ENCODE peak calls at places on chromosome 2, in eight cellular contexts. E, Z, Q, C, F, W, H and X are unnamed samples.

GRCh38 chr2:164837807-164838206 is 3.8 kb downstream of the COBLL1 start:
- DNase-seq in H (no peak), F (no peak), Z (no peak), W (no peak), Q (no peak), E (no peak), C (no peak), X (no peak)

GRCh38 chr2:9975805-9976447 is 24.4 kb downstream of the GRHL1 start:
- DNase-seq in Z (no peak), H (no peak), C (peak), F (no peak), E (no peak), W (no peak), Q (no peak), X (no peak)

GRCh38 chr2:45244928-45245327 is 235.7 kb upstream of the SIX2 start:
- DNase-seq in E (no peak), Z (no peak), F (no peak), H (no peak), C (no peak), W (no peak), Q (no peak), X (no peak)

GRCh38 chr2:29462293-29462692 is 347.1 kb downstream of the CLIP4 start:
- DNase-seq in W (no peak), H (no peak), E (no peak), Z (no peak), C (no peak), Q (no peak), F (no peak), X (no peak)

GRCh38 chr2:130135692-130136541 is 6.9 kb upstream of the POTEF start:
- DNase-seq in Q (no peak), H (no peak), W (no peak), Z (no peak), F (no peak), E (peak), C (no peak), X (no peak)

GRCh38 chr2:103664690-103665089 is 902.9 kb downstream of the TMEM182 start:
- DNase-seq in H (no peak), F (no peak), W (no peak), C (no peak), Z (no peak), E (peak), Q (no peak), X (no peak)

GRCh38 chr2:105950521-105951389 is 206.0 kb downstream of the NCK2 start:
- DNase-seq in F (no peak), E (peak), Q (no peak), Z (no peak), C (no peak), W (no peak), H (no peak), X (no peak)

GRCh38 chr2:36246320-36246990 is 109.1 kb upstream of the CRIM1 start:
- DNase-seq in Z (no peak), H (no peak), Q (no peak), W (no peak), F (no peak), E (no peak), C (no peak), X (peak)

GRCh38 chr2:112920923-112921532 is 10.1 kb downstream of the IL37 start:
- DNase-seq in Q (no peak), F (no peak), C (peak), Z (no peak), H (no peak), W (no peak), E (peak), X (no peak)

GRCh38 chr2:36912692-36913091 is 53.6 kb downstream of the STRN start:
- DNase-seq in C (no peak), E (no peak), W (no peak), Z (no peak), H (no peak), Q (no peak), F (no peak), X (no peak)

GRCh38 chr2:241208058-241208457 is 19.6 kb downstream of the ANO7 start:
- DNase-seq in W (no peak), Q (no peak), E (no peak), C (no peak), F (no peak), Z (peak), H (no peak), X (no peak)

GRCh38 chr2:241545113-241545512 is 13.4 kb upstream of the BOK start:
- DNase-seq in E (peak), F (no peak), Q (no peak), H (no peak), Z (no peak), C (no peak), W (no peak), X (no peak)

GRCh38 chr2:149200109-149200520 is 130.3 kb upstream of the LYPD6 start:
- DNase-seq in Z (no peak), E (no peak), F (no peak), W (no peak), Q (no peak), C (no peak), H (no peak), X (no peak)

GRCh38 chr2:207334309-207334630 is 168.5 kb upstream of the KLF7 start:
- DNase-seq in W (peak), Z (no peak), H (no peak), C (no peak), F (no peak), E (no peak), Q (no peak), X (no peak)

GRCh38 chr2:170873035-170873692 is 55.9 kb upstream of the GORASP2 start:
- DNase-seq in W (peak), F (peak), C (peak), Z (peak), H (peak), Q (peak), E (peak), X (peak)

GRCh38 chr2:24918326-24919099 is 1.5 kb downstream of the ADCY3 start:
- DNase-seq in C (no peak), F (no peak), W (no peak), Z (no peak), Q (peak), E (no peak), H (no peak), X (no peak)

GRCh38 chr2:99399795-99400194 is 62.6 kb downstream of the EIF5B start:
- DNase-seq in F (no peak), W (no peak), Q (no peak), E (no peak), Z (no peak), H (no peak), C (no peak), X (no peak)

GRCh38 chr2:99399063-99399462 is 61.9 kb downstream of the EIF5B start:
- DNase-seq in Q (no peak), Z (no peak), E (no peak), W (no peak), H (peak), C (no peak), F (no peak), X (no peak)

GRCh38 chr2:99397251-99397920 is 60.2 kb downstream of the EIF5B start:
- DNase-seq in Z (peak), W (no peak), F (no peak), H (no peak), E (no peak), Q (no peak), C (no peak), X (no peak)

GRCh38 chr2:99395589-99396130 is 58.5 kb downstream of the EIF5B start:
- DNase-seq in H (no peak), C (no peak), W (no peak), Q (no peak), F (no peak), Z (no peak), E (no peak), X (no peak)

DNA sequence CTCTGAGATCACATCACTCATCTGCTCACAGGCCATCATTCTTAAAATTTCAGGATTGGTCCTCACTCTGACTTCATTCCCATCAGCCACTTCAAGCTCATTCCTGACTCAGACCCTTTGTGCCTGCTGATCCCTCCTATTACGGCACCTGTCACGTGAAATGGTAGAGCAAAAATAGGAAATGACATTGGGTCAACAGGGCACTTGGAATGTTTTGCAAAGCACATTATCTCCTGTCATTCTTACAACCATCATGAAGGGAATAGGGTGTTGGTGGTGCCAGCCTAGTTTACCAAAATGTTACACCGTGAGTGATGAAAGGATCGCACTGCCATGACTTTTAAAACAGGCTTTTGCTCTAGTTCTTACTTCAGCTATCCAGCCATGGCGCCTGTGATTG is 61.1 kb downstream of the EIF5B start:
- DNase-seq in W (no peak), Q (no peak), H (no peak), E (no peak), Z (no peak), C (no peak), F (no peak), X (no peak)
- H3K27ac ChIP-seq in W (no peak), Q (no peak), H (no peak), E (no peak), Z (peak), C (no peak), F (no peak), X (no peak)

GRCh38 chr2:142220239-142220638 is 89.4 kb upstream of the LRP1B start:
- DNase-seq in Q (no peak), C (no peak), H (peak), E (no peak), Z (no peak), F (no peak), W (no peak), X (no peak)

GRCh38 chr2:142217804-142218203 is 87.0 kb upstream of the LRP1B start:
- DNase-seq in F (no peak), Z (no peak), W (no peak), H (no peak), C (no peak), Q (no peak), E (no peak), X (no peak)

GRCh38 chr2:142220901-142221300 is 90.1 kb upstream of the LRP1B start:
- DNase-seq in C (no peak), E (no peak), Q (no peak), W (no peak), H (no peak), F (no peak), Z (no peak), X (no peak)

GRCh38 chr2:142222715-142223114 is 91.9 kb upstream of the LRP1B start:
- DNase-seq in H (no peak), E (no peak), Q (no peak), W (no peak), F (no peak), Z (no peak), C (no peak), X (no peak)

GRCh38 chr2:142218471-142218870 is 87.7 kb upstream of the LRP1B start:
- DNase-seq in E (no peak), W (no peak), H (no peak), Q (no peak), F (no peak), Z (no peak), C (peak), X (no peak)
- H3K27ac ChIP-seq in E (no peak), W (no peak), H (no peak), Q (no peak), F (no peak), Z (no peak), C (no peak), X (no peak)

DNA sequence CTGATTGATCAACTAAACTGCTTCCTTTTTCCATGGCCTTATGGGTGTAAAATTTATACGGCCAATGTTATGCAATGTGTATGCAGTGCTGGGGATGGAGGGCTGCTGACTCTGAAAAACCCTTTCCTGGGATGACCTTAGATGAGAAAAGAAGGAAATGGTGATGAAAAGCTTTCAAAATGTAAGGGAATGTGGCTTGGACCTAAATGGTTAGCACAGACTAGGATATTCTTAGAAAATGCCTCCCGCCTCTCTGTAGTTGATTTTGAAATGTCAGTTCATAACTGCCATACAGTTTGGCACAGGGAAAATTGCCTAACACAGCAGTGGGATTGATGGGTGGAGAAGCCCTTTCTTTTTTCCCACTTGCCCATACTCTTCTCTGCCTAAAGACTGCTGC is 9.4 kb upstream of the B3GNT2 start:
- DNase-seq in F (no peak), E (no peak), C (no peak), Q (no peak), H (no peak), Z (no peak), W (no peak), X (no peak)
- H3K27ac ChIP-seq in F (no peak), E (no peak), C (no peak), Q (no peak), H (no peak), Z (no peak), W (no peak), X (no peak)

GRCh38 chr2:64489081-64489761 is 34.9 kb upstream of the AFTPH start:
- DNase-seq in W (no peak), F (no peak), Z (no peak), Q (no peak), H (peak), C (no peak), E (no peak), X (no peak)
- H3K27ac ChIP-seq in W (no peak), F (no peak), Z (no peak), Q (no peak), H (no peak), C (no peak), E (no peak), X (no peak)

GRCh38 chr2:73250872-73251846 is 17.1 kb downstream of the CCT7 start:
- DNase-seq in C (no peak), Z (no peak), W (no peak), E (peak), Q (no peak), F (no peak), H (no peak), X (no peak)

GRCh38 chr2:73253400-73253799 is 19.3 kb downstream of the CCT7 start:
- DNase-seq in Z (no peak), C (no peak), F (no peak), Q (no peak), W (no peak), H (no peak), E (no peak), X (no peak)

GRCh38 chr2:73254343-73255006 is 20.4 kb downstream of the CCT7 start:
- DNase-seq in H (no peak), Z (no peak), E (peak), Q (no peak), F (no peak), W (no peak), C (no peak), X (no peak)

GRCh38 chr2:73253901-73254300 is 19.8 kb downstream of the CCT7 start:
- DNase-seq in F (no peak), C (no peak), H (no peak), E (peak), Z (no peak), W (no peak), Q (peak), X (no peak)

DNA sequence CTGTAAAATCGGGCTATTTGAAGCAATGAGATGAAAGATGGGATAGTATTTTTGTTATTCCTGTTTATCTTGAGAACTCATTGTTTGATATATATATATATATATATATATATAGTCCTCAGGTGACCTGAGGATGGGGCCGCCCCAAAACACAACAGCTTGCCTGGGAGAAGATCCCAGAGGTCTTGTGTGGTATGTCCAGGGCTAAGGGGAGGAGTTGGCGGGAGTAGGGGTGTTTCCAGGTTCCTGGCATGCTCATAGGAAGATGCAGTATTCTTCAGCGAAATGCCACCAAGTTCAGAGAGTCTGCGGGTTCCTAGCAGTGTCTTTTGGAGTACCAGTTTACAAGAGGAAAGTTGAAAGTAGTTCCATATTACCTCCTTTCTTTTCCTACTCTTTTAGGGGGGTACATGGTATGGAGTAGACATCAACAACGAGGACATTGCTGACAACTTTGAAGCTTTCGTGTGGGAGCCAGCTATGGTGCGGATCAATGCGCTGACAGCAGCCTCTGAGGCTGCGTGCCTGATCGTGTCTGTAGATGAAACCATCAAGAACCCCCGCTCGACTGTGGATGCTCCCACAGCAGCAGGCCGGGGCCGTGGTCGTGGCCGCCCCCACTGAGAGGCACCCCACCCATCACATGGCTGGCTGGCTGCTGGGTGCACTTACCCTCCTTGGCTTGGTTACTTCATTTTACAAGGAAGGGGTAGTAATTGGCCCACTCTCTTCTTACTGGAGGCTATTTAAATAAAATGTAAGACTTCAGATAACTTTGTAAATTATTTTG is 18.3 kb downstream of the CCT7 start:
- DNase-seq in E (peak), F (no peak), Z (no peak), C (no peak), Q (no peak), H (no peak), W (no peak), X (no peak)
- H3K27ac ChIP-seq in E (no peak), F (no peak), Z (no peak), C (no peak), Q (no peak), H (no peak), W (no peak), X (no peak)

GRCh38 chr2:108588070-108588668 is 53.9 kb downstream of the LIMS1 start:
- DNase-seq in H (no peak), E (no peak), W (no peak), C (no peak), F (peak), Z (no peak), Q (no peak), X (no peak)
- H3K27ac ChIP-seq in H (peak), E (no peak), W (peak), C (peak), F (peak), Z (no peak), Q (peak), X (no peak)

DNA sequence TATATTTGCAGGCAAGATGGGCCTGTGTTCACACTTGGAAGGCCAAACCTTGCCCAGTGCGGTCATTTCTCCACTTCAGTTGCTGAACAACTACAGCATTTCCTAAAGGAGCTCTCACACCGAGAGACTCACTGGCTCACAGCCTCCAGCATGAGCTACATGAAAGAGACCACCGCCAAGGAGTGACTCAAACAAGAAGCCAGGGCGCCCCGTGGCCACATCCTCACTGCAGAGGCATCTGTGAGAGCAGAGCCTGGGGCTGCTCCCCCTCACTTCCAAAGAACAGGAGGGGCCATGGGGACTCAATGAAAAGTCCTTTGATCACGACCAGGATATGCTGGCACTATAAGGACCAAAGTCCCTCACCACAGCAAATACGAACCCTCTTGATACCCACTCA is 50.0 kb downstream of the TMEM163 start:
- DNase-seq in E (peak), H (no peak), W (no peak), C (no peak), F (peak), Z (no peak), Q (no peak), X (peak)
- H3K27ac ChIP-seq in E (no peak), H (no peak), W (no peak), C (no peak), F (peak), Z (no peak), Q (no peak), X (no peak)